ENCODE peak calls at places on chromosomes 13 and 19, in five cellular contexts. Y, C, W, H and P are unnamed samples.

GRCh38 chr19:54707932-54708331 is 16.3 kb upstream of the KIR3DL3 start:
- DNase-seq in Y (peak), H (no peak), C (no peak), W (no peak), P (no peak)

GRCh38 chr19:49559928-49560327 is 20.4 kb downstream of the NOSIP start:
- DNase-seq in H (no peak), C (no peak), W (no peak), Y (no peak), P (no peak)

GRCh38 chr19:56125806-56126590 is 4.9 kb upstream of the ZNF787 start:
- DNase-seq in H (no peak), C (no peak), W (peak), Y (no peak), P (no peak)

GRCh38 chr13:41136396-41137031 is 3.9 kb upstream of the KBTBD6 start:
- DNase-seq in Y (no peak), C (no peak), H (no peak), W (no peak), P (no peak)

GRCh38 chr13:87986639-87987250 is 315.6 kb downstream of the SLITRK5 start:
- DNase-seq in W (no peak), Y (no peak), C (no peak), H (no peak), P (no peak)

GRCh38 chr19:38842439-38843174 is 7.2 kb downstream of the HNRNPL start:
- DNase-seq in H (no peak), W (no peak), C (no peak), Y (no peak), P (no peak)

GRCh38 chr13:20118268-20119140 is 42.3 kb downstream of the GJA3 start:
- DNase-seq in H (no peak), W (peak), Y (no peak), C (no peak), P (peak)

GRCh38 chr13:65834897-65835296 is 1395.2 kb downstream of the PCDH9 start:
- DNase-seq in C (no peak), Y (no peak), H (no peak), W (peak), P (no peak)

GRCh38 chr19:36125557-36125956 is 10.3 kb downstream of the TBCB start:
- DNase-seq in H (no peak), W (no peak), C (no peak), Y (no peak), P (no peak)

GRCh38 chr13:62357887-62358645 is 942.4 kb upstream of the PCDH20 start:
- DNase-seq in C (no peak), H (no peak), Y (no peak), W (peak), P (no peak)

GRCh38 chr13:44136693-44137268 is 236.8 kb upstream of the SERP2 start:
- DNase-seq in W (no peak), Y (no peak), C (no peak), H (no peak), P (no peak)

GRCh38 chr13:32022292-32022691 is 9.3 kb upstream of the FRY start:
- DNase-seq in W (peak), C (no peak), Y (no peak), H (no peak), P (no peak)

GRCh38 chr13:86974995-86975328 is 696.2 kb upstream of the SLITRK5 start:
- DNase-seq in W (no peak), Y (no peak), C (no peak), H (no peak), P (no peak)

GRCh38 chr13:70864731-70865130 is 756.5 kb upstream of the KLHL1 start:
- DNase-seq in C (no peak), H (no peak), W (no peak), Y (no peak), P (no peak)
- H3K27ac ChIP-seq in C (no peak), H (no peak), W (no peak), Y (no peak), P (no peak)

GRCh38 chr19:46660601-46661019 is 372 bp downstream of the DACT3 start:
- DNase-seq in Y (no peak), H (no peak), W (no peak), C (no peak), P (no peak)
- H3K27ac ChIP-seq in Y (peak), H (no peak), W (peak), C (peak), P (peak)

DNA sequence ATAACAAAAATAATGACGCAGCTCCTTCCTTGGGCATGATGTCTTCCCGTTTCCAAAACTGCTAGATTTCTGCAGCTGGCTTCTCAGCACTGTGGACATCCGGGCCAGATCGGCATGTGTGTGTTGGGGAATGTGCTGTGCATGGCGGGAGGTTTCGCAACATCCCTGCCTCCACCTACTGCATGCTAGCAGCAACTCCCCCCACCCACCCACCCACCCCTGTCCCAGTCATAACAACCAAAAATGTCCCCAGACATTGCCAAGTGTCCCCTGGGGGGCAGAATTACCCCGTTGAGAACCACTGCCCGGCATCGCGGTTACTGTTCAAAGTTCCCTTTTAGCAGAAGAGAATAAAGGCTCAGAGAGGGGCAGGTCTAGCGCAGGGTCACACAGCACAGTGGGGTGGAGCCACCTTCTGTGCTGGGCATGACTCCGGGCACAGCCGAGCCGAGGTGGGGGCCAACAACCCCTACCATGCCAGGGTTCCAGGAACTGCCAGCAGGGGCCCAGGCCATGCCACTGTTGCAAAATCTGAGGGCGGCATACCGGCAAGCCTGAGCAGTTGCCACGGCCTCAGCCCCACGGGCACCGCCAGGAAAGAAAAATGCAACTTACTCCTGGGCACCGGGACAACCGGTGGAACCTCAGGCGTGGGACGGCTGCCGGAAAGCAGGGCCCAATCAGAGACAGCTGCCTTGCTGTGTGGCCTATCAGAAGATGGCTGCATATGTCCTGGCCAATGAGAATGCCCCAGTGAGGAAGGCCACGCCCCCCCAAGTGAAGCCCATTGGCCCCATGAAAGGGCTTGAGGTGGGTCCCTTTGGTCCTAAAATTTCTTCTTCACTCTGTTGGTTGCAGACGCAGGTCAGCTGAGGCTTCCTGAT is 22.5 kb upstream of the NFIC start:
- DNase-seq in W (peak), H (peak), C (peak), Y (peak), P (peak)
- H3K27ac ChIP-seq in W (peak), H (no peak), C (peak), Y (peak), P (peak)

GRCh38 chr19:4256563-4256962 is 9.7 kb downstream of the YJU2 start:
- DNase-seq in C (no peak), H (no peak), W (no peak), Y (no peak), P (no peak)
- H3K27ac ChIP-seq in C (no peak), H (no peak), W (no peak), Y (no peak), P (no peak)

GRCh38 chr13:112756967-112757758 is 67.3 kb downstream of the ATP11A start:
- DNase-seq in W (no peak), C (no peak), H (no peak), Y (no peak), P (no peak)
- H3K27ac ChIP-seq in W (no peak), C (no peak), H (no peak), Y (no peak), P (peak)

DNA sequence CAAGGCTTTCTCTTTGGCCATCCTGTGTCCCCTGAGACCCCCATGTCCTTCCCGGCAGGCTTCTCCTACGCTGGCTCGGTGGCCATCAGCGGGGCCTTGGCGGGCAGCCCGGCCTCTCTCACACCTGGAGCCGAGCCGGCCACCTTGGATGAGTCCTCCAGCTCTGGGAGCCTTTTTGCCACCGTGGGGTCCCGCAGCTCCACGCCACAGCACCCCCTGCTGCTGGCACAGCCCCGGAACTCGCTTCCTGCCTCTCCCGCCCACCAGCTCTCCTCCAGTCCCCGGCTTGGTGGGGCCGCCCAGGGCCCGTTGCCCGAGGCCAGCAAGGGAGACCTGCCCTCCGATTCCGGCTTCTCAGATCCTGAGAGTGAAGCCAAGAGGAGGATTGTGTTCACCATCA is 14.2 kb downstream of the PLEKHJ1 start:
- DNase-seq in C (no peak), W (no peak), Y (no peak), H (no peak), P (no peak)
- H3K27ac ChIP-seq in C (no peak), W (no peak), Y (peak), H (no peak), P (no peak)

GRCh38 chr13:74027161-74027779 is 106.9 kb downstream of the KLF12 start:
- DNase-seq in H (no peak), C (no peak), Y (no peak), W (no peak), P (no peak)
- H3K27ac ChIP-seq in H (no peak), C (no peak), Y (no peak), W (no peak), P (no peak)

GRCh38 chr13:73060251-73061160 is 1.7 kb downstream of the KLF5 start:
- DNase-seq in C (no peak), Y (no peak), H (no peak), W (peak), P (no peak)

GRCh38 chr13:73063166-73063565 is 4.4 kb downstream of the KLF5 start:
- DNase-seq in W (no peak), C (no peak), H (no peak), Y (no peak), P (no peak)

GRCh38 chr13:73061478-73062275 is 2.9 kb downstream of the KLF5 start:
- DNase-seq in W (no peak), H (no peak), C (no peak), Y (no peak), P (no peak)

GRCh38 chr13:73064991-73065390 is 6.2 kb downstream of the KLF5 start:
- DNase-seq in W (no peak), H (no peak), C (no peak), Y (no peak), P (no peak)

GRCh38 chr13:73062368-73062767 is 3.6 kb downstream of the KLF5 start:
- DNase-seq in W (no peak), H (no peak), Y (no peak), C (no peak), P (no peak)
- H3K27ac ChIP-seq in W (no peak), H (no peak), Y (peak), C (no peak), P (peak)

DNA sequence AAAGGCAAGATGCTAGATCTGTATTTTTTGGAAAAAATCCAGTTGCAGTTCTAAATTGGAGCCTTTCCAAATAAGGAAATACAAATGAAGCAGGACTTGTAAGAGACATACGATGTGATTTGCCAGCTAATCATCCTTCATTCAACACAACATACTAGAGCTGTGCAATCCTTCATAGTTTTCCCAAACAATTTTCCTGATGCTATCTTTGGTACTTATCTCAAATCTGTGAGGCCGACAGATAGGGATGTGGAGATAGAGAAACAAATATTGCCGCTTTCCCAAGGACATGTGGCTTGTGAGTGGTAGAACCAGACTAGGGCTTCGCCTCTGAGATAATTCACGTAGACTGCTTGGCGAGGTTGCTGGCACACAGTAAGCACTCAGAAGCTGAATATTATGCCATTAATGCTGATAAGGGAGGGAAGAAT is 176.6 kb downstream of the LMO7 start:
- DNase-seq in W (peak), Y (no peak), C (no peak), H (no peak), P (no peak)
- H3K27ac ChIP-seq in W (peak), Y (no peak), C (peak), H (no peak), P (no peak)

GRCh38 chr13:73466561-73466960 is 407.8 kb downstream of the KLF5 start:
- DNase-seq in H (no peak), C (no peak), Y (no peak), W (no peak), P (no peak)
- H3K27ac ChIP-seq in H (no peak), C (no peak), Y (no peak), W (no peak), P (no peak)